ENCODE peak calls at places on chromosomes 4 and X, in seven cellular contexts. One of them, this sample, is unnamed.
A peak's percentile ranks its signal among the peaks of the same experiment; 100 is the strongest.

GRCh38 chrX:95505721-95506120 is 1178.9 kb upstream of the DIAPH2 start:
- DNase-seq in HT1080: peak; percentile 0
- DNase-seq in right cardiac atrium: no peak
- DNase-seq in T follicular helper cell: no peak
- DNase-seq in glutamatergic neuron: no peak
- DNase-seq in amniotic stem cell: no peak
- DNase-seq in PC-3: no peak
- DNase-seq in this sample: no peak

GRCh38 chr4:68718447-68719074 is 48.1 kb upstream of the UGT2B15 start:
- DNase-seq in PC-3: no peak
- DNase-seq in glutamatergic neuron: no peak
- DNase-seq in right cardiac atrium: no peak
- DNase-seq in HT1080: no peak
- DNase-seq in T follicular helper cell: no peak
- DNase-seq in amniotic stem cell: no peak
- DNase-seq in this sample: no peak

GRCh38 chrX:119763175-119763574 is 4.8 kb downstream of the SOWAHD start:
- DNase-seq in PC-3: no peak
- DNase-seq in T follicular helper cell: no peak
- DNase-seq in HT1080: peak; percentile 24
- DNase-seq in glutamatergic neuron: no peak
- DNase-seq in amniotic stem cell: peak; percentile 6
- DNase-seq in right cardiac atrium: no peak
- DNase-seq in this sample: no peak

GRCh38 chr4:167020410-167020809 is 213.9 kb downstream of the SPOCK3 start:
- DNase-seq in amniotic stem cell: no peak
- DNase-seq in HT1080: no peak
- DNase-seq in right cardiac atrium: no peak
- DNase-seq in PC-3: peak; percentile 13
- DNase-seq in glutamatergic neuron: peak; percentile 23
- DNase-seq in T follicular helper cell: no peak
- DNase-seq in this sample: no peak

GRCh38 chr4:114272226-114272625 is 292.8 kb upstream of the ARSJ start:
- DNase-seq in glutamatergic neuron: no peak
- DNase-seq in HT1080: peak; percentile 92
- DNase-seq in amniotic stem cell: peak; percentile 98
- DNase-seq in PC-3: peak; percentile 83
- DNase-seq in T follicular helper cell: no peak
- DNase-seq in right cardiac atrium: no peak
- DNase-seq in this sample: no peak

GRCh38 chr4:123497328-123497727 is 100.7 kb downstream of the SPRY1 start:
- DNase-seq in amniotic stem cell: no peak
- DNase-seq in T follicular helper cell: no peak
- DNase-seq in HT1080: no peak
- DNase-seq in right cardiac atrium: no peak
- DNase-seq in glutamatergic neuron: no peak
- DNase-seq in PC-3: peak; percentile 16
- DNase-seq in this sample: no peak

GRCh38 chr4:2082118-2082517 is 23.0 kb downstream of the NAT8L start:
- DNase-seq in HT1080: no peak
- DNase-seq in PC-3: no peak
- DNase-seq in glutamatergic neuron: no peak
- DNase-seq in amniotic stem cell: no peak
- DNase-seq in T follicular helper cell: no peak
- DNase-seq in right cardiac atrium: no peak
- DNase-seq in this sample: no peak

GRCh38 chr4:8913121-8913857 is 41.6 kb upstream of the HMX1 start:
- DNase-seq in HT1080: no peak
- DNase-seq in glutamatergic neuron: no peak
- DNase-seq in amniotic stem cell: no peak
- DNase-seq in T follicular helper cell: no peak
- DNase-seq in PC-3: no peak
- DNase-seq in right cardiac atrium: no peak
- DNase-seq in this sample: no peak

GRCh38 chrX:35499071-35499862 is 298.9 kb upstream of the MAGEB16 start:
- DNase-seq in glutamatergic neuron: no peak
- DNase-seq in PC-3: no peak
- DNase-seq in T follicular helper cell: no peak
- DNase-seq in HT1080: no peak
- DNase-seq in amniotic stem cell: no peak
- DNase-seq in right cardiac atrium: peak; percentile 41
- DNase-seq in this sample: no peak

GRCh38 chrX:54494970-54495813 is 842 bp downstream of the FGD1 start:
- DNase-seq in PC-3: peak; percentile 28
- DNase-seq in T follicular helper cell: no peak
- DNase-seq in glutamatergic neuron: peak; percentile 46
- DNase-seq in right cardiac atrium: peak; percentile 71
- DNase-seq in amniotic stem cell: no peak
- DNase-seq in HT1080: peak; percentile 2
- DNase-seq in this sample: peak; percentile 55

GRCh38 chr4:25113915-25114904 is 46.0 kb downstream of the SEPSECS start:
- DNase-seq in amniotic stem cell: no peak
- DNase-seq in HT1080: peak; percentile 72
- DNase-seq in right cardiac atrium: no peak
- DNase-seq in PC-3: peak; percentile 54
- DNase-seq in glutamatergic neuron: no peak
- DNase-seq in T follicular helper cell: no peak
- DNase-seq in this sample: no peak

GRCh38 chrX:22004866-22005265 is 27.3 kb upstream of the PHEX start:
- DNase-seq in right cardiac atrium: no peak
- DNase-seq in HT1080: no peak
- DNase-seq in amniotic stem cell: no peak
- DNase-seq in T follicular helper cell: no peak
- DNase-seq in glutamatergic neuron: no peak
- DNase-seq in PC-3: no peak
- DNase-seq in this sample: no peak

GRCh38 chrX:24646745-24647182 is 383 bp downstream of the PCYT1B start:
- DNase-seq in HT1080: no peak
- DNase-seq in PC-3: no peak
- DNase-seq in amniotic stem cell: no peak
- DNase-seq in glutamatergic neuron: no peak
- DNase-seq in right cardiac atrium: no peak
- DNase-seq in T follicular helper cell: no peak
- DNase-seq in this sample: no peak

GRCh38 chr4:10198365-10198764 is 81.8 kb upstream of the WDR1 start:
- DNase-seq in amniotic stem cell: no peak
- DNase-seq in T follicular helper cell: no peak
- DNase-seq in HT1080: no peak
- DNase-seq in PC-3: no peak
- DNase-seq in glutamatergic neuron: no peak
- DNase-seq in right cardiac atrium: no peak
- DNase-seq in this sample: no peak

GRCh38 chrX:106286053-106286650 is 118.0 kb downstream of the PWWP3B start:
- DNase-seq in HT1080: peak; percentile 51
- DNase-seq in T follicular helper cell: no peak
- DNase-seq in right cardiac atrium: no peak
- DNase-seq in glutamatergic neuron: no peak
- DNase-seq in amniotic stem cell: no peak
- DNase-seq in PC-3: peak; percentile 47
- DNase-seq in this sample: no peak

GRCh38 chrX:85517994-85518718 is 138.7 kb upstream of the POF1B start:
- DNase-seq in T follicular helper cell: no peak
- DNase-seq in right cardiac atrium: no peak
- DNase-seq in PC-3: no peak
- DNase-seq in amniotic stem cell: no peak
- DNase-seq in glutamatergic neuron: no peak
- DNase-seq in HT1080: no peak
- DNase-seq in this sample: no peak

GRCh38 chrX:156004256-156004655 is 6.8 kb downstream of the IL9R start:
- DNase-seq in HT1080: no peak
- DNase-seq in amniotic stem cell: no peak
- DNase-seq in PC-3: no peak
- DNase-seq in T follicular helper cell: no peak
- DNase-seq in glutamatergic neuron: no peak
- DNase-seq in right cardiac atrium: no peak
- DNase-seq in this sample: no peak

GRCh38 chr4:52643846-52644245 is 15.3 kb downstream of the USP46 start:
- DNase-seq in glutamatergic neuron: no peak
- DNase-seq in PC-3: peak; percentile 45
- DNase-seq in T follicular helper cell: no peak
- DNase-seq in right cardiac atrium: peak; percentile 82
- DNase-seq in amniotic stem cell: no peak
- DNase-seq in HT1080: no peak
- DNase-seq in this sample: peak; percentile 91

GRCh38 chrX:155406429-155406828 is 24.5 kb downstream of the F8A2 start:
- DNase-seq in glutamatergic neuron: no peak
- DNase-seq in right cardiac atrium: no peak
- DNase-seq in PC-3: no peak
- DNase-seq in amniotic stem cell: no peak
- DNase-seq in HT1080: no peak
- DNase-seq in T follicular helper cell: no peak
- DNase-seq in this sample: no peak

GRCh38 chr4:99293357-99293756 is 2.6 kb upstream of the ADH1A start:
- DNase-seq in PC-3: no peak
- DNase-seq in T follicular helper cell: no peak
- DNase-seq in amniotic stem cell: no peak
- DNase-seq in right cardiac atrium: no peak
- DNase-seq in glutamatergic neuron: no peak
- DNase-seq in HT1080: no peak
- DNase-seq in this sample: no peak

GRCh38 chrX:7514871-7515599 is 327.9 kb upstream of the VCX start:
- DNase-seq in PC-3: peak; percentile 43
- DNase-seq in HT1080: peak; percentile 71
- DNase-seq in glutamatergic neuron: no peak
- DNase-seq in amniotic stem cell: no peak
- DNase-seq in right cardiac atrium: no peak
- DNase-seq in T follicular helper cell: no peak
- DNase-seq in this sample: no peak

GRCh38 chr4:51842167-51842553 is 793 bp upstream of the DCUN1D4 start:
- DNase-seq in T follicular helper cell: no peak
- DNase-seq in amniotic stem cell: peak; percentile 35
- DNase-seq in glutamatergic neuron: peak; percentile 39
- DNase-seq in HT1080: no peak
- DNase-seq in right cardiac atrium: peak; percentile 57
- DNase-seq in PC-3: no peak
- DNase-seq in this sample: peak; percentile 32

GRCh38 chr4:1240721-1241465 is 8.0 kb downstream of the CTBP1 start:
- DNase-seq in right cardiac atrium: peak; percentile 54
- DNase-seq in glutamatergic neuron: no peak
- DNase-seq in T follicular helper cell: no peak
- DNase-seq in PC-3: no peak
- DNase-seq in amniotic stem cell: no peak
- DNase-seq in HT1080: no peak
- DNase-seq in this sample: peak; percentile 26

GRCh38 chrX:95318882-95319281 is 1365.8 kb upstream of the DIAPH2 start:
- DNase-seq in right cardiac atrium: no peak
- DNase-seq in amniotic stem cell: no peak
- DNase-seq in HT1080: peak; percentile 23
- DNase-seq in glutamatergic neuron: no peak
- DNase-seq in T follicular helper cell: no peak
- DNase-seq in PC-3: peak; percentile 14
- DNase-seq in this sample: no peak

GRCh38 chr4:168183717-168184571 is 91.6 kb downstream of the ANXA10 start:
- DNase-seq in PC-3: peak; percentile 55
- DNase-seq in amniotic stem cell: peak; percentile 7
- DNase-seq in right cardiac atrium: no peak
- DNase-seq in glutamatergic neuron: no peak
- DNase-seq in HT1080: peak; percentile 63
- DNase-seq in T follicular helper cell: no peak
- DNase-seq in this sample: no peak

GRCh38 chr4:59597536-59598232 is 1602.4 kb upstream of the ADGRL3 start:
- DNase-seq in right cardiac atrium: no peak
- DNase-seq in HT1080: peak; percentile 38
- DNase-seq in glutamatergic neuron: no peak
- DNase-seq in T follicular helper cell: no peak
- DNase-seq in amniotic stem cell: no peak
- DNase-seq in PC-3: no peak
- DNase-seq in this sample: no peak

GRCh38 chrX:9110808-9111207 is 76.9 kb upstream of the FAM9B start:
- DNase-seq in PC-3: no peak
- DNase-seq in T follicular helper cell: no peak
- DNase-seq in HT1080: no peak
- DNase-seq in glutamatergic neuron: no peak
- DNase-seq in right cardiac atrium: no peak
- DNase-seq in amniotic stem cell: no peak
- DNase-seq in this sample: no peak

GRCh38 chr4:119540249-119540648 is 88.4 kb downstream of the PDE5A start:
- DNase-seq in T follicular helper cell: no peak
- DNase-seq in glutamatergic neuron: no peak
- DNase-seq in amniotic stem cell: no peak
- DNase-seq in right cardiac atrium: no peak
- DNase-seq in HT1080: peak; percentile 6
- DNase-seq in PC-3: no peak
- DNase-seq in this sample: no peak

GRCh38 chr4:142706381-142706780 is 139.7 kb downstream of the INPP4B start:
- DNase-seq in right cardiac atrium: no peak
- DNase-seq in glutamatergic neuron: no peak
- DNase-seq in amniotic stem cell: no peak
- DNase-seq in PC-3: no peak
- DNase-seq in HT1080: no peak
- DNase-seq in T follicular helper cell: no peak
- DNase-seq in this sample: no peak

GRCh38 chr4:75244325-75244724 is 269.9 kb downstream of the RCHY1 start:
- DNase-seq in HT1080: no peak
- DNase-seq in glutamatergic neuron: no peak
- DNase-seq in right cardiac atrium: no peak
- DNase-seq in PC-3: no peak
- DNase-seq in amniotic stem cell: no peak
- DNase-seq in T follicular helper cell: no peak
- DNase-seq in this sample: no peak

GRCh38 chrX:110847334-110847733 is 51.7 kb upstream of the CHRDL1 start:
- DNase-seq in glutamatergic neuron: no peak
- DNase-seq in HT1080: peak; percentile 56
- DNase-seq in right cardiac atrium: no peak
- DNase-seq in PC-3: peak; percentile 78
- DNase-seq in T follicular helper cell: no peak
- DNase-seq in amniotic stem cell: peak; percentile 16
- DNase-seq in this sample: no peak